ENCODE peak calls at places on chromosome 19, in five cellular contexts. One of them, this sample, is unnamed.

GRCh38 chr19:47068876-47069406 is 20.5 kb upstream of the TMEM160 start:
- DNase-seq in CD4-positive, alpha-beta T cell: no peak
- DNase-seq in ovary: no peak
- DNase-seq in uterus: no peak
- DNase-seq in mammary epithelial cell: no peak
- DNase-seq in this sample: no peak

GRCh38 chr19:49398931-49399330 is 10.9 kb downstream of the KASH5 start:
- DNase-seq in CD4-positive, alpha-beta T cell: no peak
- DNase-seq in ovary: no peak
- DNase-seq in uterus: no peak
- DNase-seq in mammary epithelial cell: no peak
- DNase-seq in this sample: no peak

GRCh38 chr19:48874309-48875135 is 2.3 kb downstream of the PPP1R15A start:
- DNase-seq in CD4-positive, alpha-beta T cell: no peak
- DNase-seq in ovary: peak
- DNase-seq in uterus: peak
- DNase-seq in mammary epithelial cell: peak
- DNase-seq in this sample: no peak

GRCh38 chr19:844300-844971 is 3.6 kb downstream of the PRTN3 start:
- DNase-seq in CD4-positive, alpha-beta T cell: no peak
- DNase-seq in ovary: no peak
- DNase-seq in uterus: no peak
- DNase-seq in mammary epithelial cell: no peak
- DNase-seq in this sample: no peak

GRCh38 chr19:45173816-45174215 is 4.2 kb downstream of the TRAPPC6A start:
- DNase-seq in CD4-positive, alpha-beta T cell: no peak
- DNase-seq in ovary: no peak
- DNase-seq in uterus: no peak
- DNase-seq in mammary epithelial cell: peak
- DNase-seq in this sample: no peak

GRCh38 chr19:1065606-1066109 is 1.3 kb upstream of the ARHGAP45 start:
- DNase-seq in CD4-positive, alpha-beta T cell: no peak
- DNase-seq in ovary: no peak
- DNase-seq in uterus: no peak
- DNase-seq in mammary epithelial cell: peak
- DNase-seq in this sample: no peak

GRCh38 chr19:46818812-46819211 is 30.4 kb upstream of the SLC1A5 start:
- DNase-seq in CD4-positive, alpha-beta T cell: no peak
- DNase-seq in ovary: no peak
- DNase-seq in uterus: no peak
- DNase-seq in mammary epithelial cell: no peak
- DNase-seq in this sample: no peak

GRCh38 chr19:16265890-16266585 is 58.6 kb upstream of the KLF2 start:
- DNase-seq in CD4-positive, alpha-beta T cell: no peak
- DNase-seq in ovary: no peak
- DNase-seq in uterus: no peak
- DNase-seq in mammary epithelial cell: no peak
- DNase-seq in this sample: no peak

GRCh38 chr19:8116437-8117293 is 32.7 kb downstream of the FBN3 start:
- DNase-seq in CD4-positive, alpha-beta T cell: no peak
- DNase-seq in ovary: no peak
- DNase-seq in uterus: no peak
- DNase-seq in mammary epithelial cell: no peak
- DNase-seq in this sample: no peak

GRCh38 chr19:29672933-29673336 is 7.7 kb downstream of the PLEKHF1 start:
- DNase-seq in CD4-positive, alpha-beta T cell: peak
- DNase-seq in ovary: no peak
- DNase-seq in uterus: no peak
- DNase-seq in mammary epithelial cell: no peak
- DNase-seq in this sample: no peak

GRCh38 chr19:3983936-3984583 is 1.2 kb downstream of the EEF2 start:
- DNase-seq in CD4-positive, alpha-beta T cell: no peak
- DNase-seq in ovary: peak
- DNase-seq in uterus: no peak
- DNase-seq in mammary epithelial cell: peak
- DNase-seq in this sample: peak

GRCh38 chr19:51600940-51601575 is 29.1 kb downstream of the SIGLEC5 start:
- DNase-seq in CD4-positive, alpha-beta T cell: no peak
- DNase-seq in ovary: no peak
- DNase-seq in uterus: no peak
- DNase-seq in mammary epithelial cell: no peak
- DNase-seq in this sample: no peak

GRCh38 chr19:1102407-1103106 is 1.2 kb upstream of the GPX4 start:
- DNase-seq in CD4-positive, alpha-beta T cell: no peak
- DNase-seq in ovary: peak
- DNase-seq in uterus: peak
- DNase-seq in mammary epithelial cell: peak
- DNase-seq in this sample: no peak

GRCh38 chr19:54180691-54181091 is 7.7 kb upstream of the TMC4 start:
- DNase-seq in CD4-positive, alpha-beta T cell: no peak
- DNase-seq in ovary: no peak
- DNase-seq in uterus: no peak
- DNase-seq in mammary epithelial cell: no peak
- DNase-seq in this sample: no peak

GRCh38 chr19:34507414-34508067 is 26.0 kb downstream of the WTIP start:
- DNase-seq in CD4-positive, alpha-beta T cell: no peak
- DNase-seq in ovary: no peak
- DNase-seq in uterus: no peak
- DNase-seq in mammary epithelial cell: no peak
- DNase-seq in this sample: no peak

GRCh38 chr19:29547361-29547960 is 21.7 kb downstream of the VSTM2B start:
- DNase-seq in CD4-positive, alpha-beta T cell: no peak
- DNase-seq in ovary: no peak
- DNase-seq in uterus: no peak
- DNase-seq in mammary epithelial cell: no peak
- DNase-seq in this sample: no peak

GRCh38 chr19:6020166-6020967 is 42.4 kb upstream of the RANBP3 start:
- DNase-seq in CD4-positive, alpha-beta T cell: no peak
- DNase-seq in ovary: no peak
- DNase-seq in uterus: no peak
- DNase-seq in mammary epithelial cell: no peak
- DNase-seq in this sample: no peak

GRCh38 chr19:5817218-5817617 is 12.4 kb downstream of the NRTN start:
- DNase-seq in CD4-positive, alpha-beta T cell: no peak
- DNase-seq in ovary: no peak
- DNase-seq in uterus: no peak
- DNase-seq in mammary epithelial cell: no peak
- DNase-seq in this sample: no peak

GRCh38 chr19:13172335-13173128 is 22.3 kb downstream of the IER2 start:
- DNase-seq in CD4-positive, alpha-beta T cell: peak
- DNase-seq in ovary: peak
- DNase-seq in uterus: peak
- DNase-seq in mammary epithelial cell: peak
- DNase-seq in this sample: no peak

GRCh38 chr19:45753548-45753947 is 15.5 kb downstream of the SIX5 start:
- DNase-seq in CD4-positive, alpha-beta T cell: no peak
- DNase-seq in ovary: no peak
- DNase-seq in uterus: no peak
- DNase-seq in mammary epithelial cell: no peak
- DNase-seq in this sample: peak

GRCh38 chr19:53308339-53308811 is 25.2 kb upstream of the ZNF845 start:
- DNase-seq in CD4-positive, alpha-beta T cell: no peak
- DNase-seq in ovary: no peak
- DNase-seq in uterus: no peak
- DNase-seq in mammary epithelial cell: no peak
- DNase-seq in this sample: no peak

GRCh38 chr19:46081928-46082727 is 41.3 kb upstream of the IGFL4 start:
- DNase-seq in CD4-positive, alpha-beta T cell: no peak
- DNase-seq in ovary: no peak
- DNase-seq in uterus: peak
- DNase-seq in mammary epithelial cell: peak
- DNase-seq in this sample: peak

GRCh38 chr19:38145627-38146026 is 78.4 kb downstream of the DPF1 start:
- DNase-seq in CD4-positive, alpha-beta T cell: no peak
- DNase-seq in ovary: no peak
- DNase-seq in uterus: no peak
- DNase-seq in mammary epithelial cell: no peak
- DNase-seq in this sample: no peak

GRCh38 chr19:38144667-38145066 is 79.4 kb downstream of the DPF1 start:
- DNase-seq in CD4-positive, alpha-beta T cell: no peak
- DNase-seq in ovary: no peak
- DNase-seq in uterus: no peak
- DNase-seq in mammary epithelial cell: no peak
- DNase-seq in this sample: no peak

GRCh38 chr19:38142176-38143035 is 81.6 kb downstream of the DPF1 start:
- DNase-seq in CD4-positive, alpha-beta T cell: no peak
- DNase-seq in ovary: peak
- DNase-seq in uterus: peak
- DNase-seq in mammary epithelial cell: peak
- DNase-seq in this sample: peak

GRCh38 chr19:38141108-38141507 is 82.9 kb downstream of the DPF1 start:
- DNase-seq in CD4-positive, alpha-beta T cell: no peak
- DNase-seq in ovary: no peak
- DNase-seq in uterus: no peak
- DNase-seq in mammary epithelial cell: no peak
- DNase-seq in this sample: no peak

GRCh38 chr19:38143847-38144246 is 80.2 kb downstream of the DPF1 start:
- DNase-seq in CD4-positive, alpha-beta T cell: no peak
- DNase-seq in ovary: no peak
- DNase-seq in uterus: no peak
- DNase-seq in mammary epithelial cell: no peak
- DNase-seq in this sample: no peak
- TF ChIP-seq CTCF in CD4-positive, alpha-beta T cell: no peak
- TF ChIP-seq CTCF in ovary: no peak
- TF ChIP-seq CTCF in uterus: no peak
- TF ChIP-seq CTCF in mammary epithelial cell: peak
- TF ChIP-seq CTCF in this sample: no peak

GRCh38 chr19:17305517-17306284 is at the start of gene MRPL34:
- DNase-seq in CD4-positive, alpha-beta T cell: peak
- DNase-seq in ovary: peak
- DNase-seq in uterus: peak
- DNase-seq in mammary epithelial cell: peak
- DNase-seq in this sample: peak
- TF ChIP-seq CTCF in CD4-positive, alpha-beta T cell: no peak
- TF ChIP-seq CTCF in ovary: peak
- TF ChIP-seq CTCF in uterus: peak
- TF ChIP-seq CTCF in mammary epithelial cell: peak
- TF ChIP-seq CTCF in this sample: peak

GRCh38 chr19:19028526-19028925 is 4.8 kb downstream of the SUGP2 start:
- DNase-seq in CD4-positive, alpha-beta T cell: no peak
- DNase-seq in ovary: no peak
- DNase-seq in uterus: no peak
- DNase-seq in mammary epithelial cell: no peak
- DNase-seq in this sample: no peak

GRCh38 chr19:19034204-19034624 is 811 bp downstream of the ARMC6 start:
- DNase-seq in CD4-positive, alpha-beta T cell: peak
- DNase-seq in ovary: no peak
- DNase-seq in uterus: no peak
- DNase-seq in mammary epithelial cell: peak
- DNase-seq in this sample: peak

GRCh38 chr19:19033176-19033425 is 216 bp downstream of the SUGP2 start:
- DNase-seq in CD4-positive, alpha-beta T cell: no peak
- DNase-seq in ovary: no peak
- DNase-seq in uterus: no peak
- DNase-seq in mammary epithelial cell: no peak
- DNase-seq in this sample: no peak

GRCh38 chr19:19032420-19033175 is 719 bp downstream of the SUGP2 start:
- DNase-seq in CD4-positive, alpha-beta T cell: peak
- DNase-seq in ovary: peak
- DNase-seq in uterus: peak
- DNase-seq in mammary epithelial cell: peak
- DNase-seq in this sample: peak

DNA sequence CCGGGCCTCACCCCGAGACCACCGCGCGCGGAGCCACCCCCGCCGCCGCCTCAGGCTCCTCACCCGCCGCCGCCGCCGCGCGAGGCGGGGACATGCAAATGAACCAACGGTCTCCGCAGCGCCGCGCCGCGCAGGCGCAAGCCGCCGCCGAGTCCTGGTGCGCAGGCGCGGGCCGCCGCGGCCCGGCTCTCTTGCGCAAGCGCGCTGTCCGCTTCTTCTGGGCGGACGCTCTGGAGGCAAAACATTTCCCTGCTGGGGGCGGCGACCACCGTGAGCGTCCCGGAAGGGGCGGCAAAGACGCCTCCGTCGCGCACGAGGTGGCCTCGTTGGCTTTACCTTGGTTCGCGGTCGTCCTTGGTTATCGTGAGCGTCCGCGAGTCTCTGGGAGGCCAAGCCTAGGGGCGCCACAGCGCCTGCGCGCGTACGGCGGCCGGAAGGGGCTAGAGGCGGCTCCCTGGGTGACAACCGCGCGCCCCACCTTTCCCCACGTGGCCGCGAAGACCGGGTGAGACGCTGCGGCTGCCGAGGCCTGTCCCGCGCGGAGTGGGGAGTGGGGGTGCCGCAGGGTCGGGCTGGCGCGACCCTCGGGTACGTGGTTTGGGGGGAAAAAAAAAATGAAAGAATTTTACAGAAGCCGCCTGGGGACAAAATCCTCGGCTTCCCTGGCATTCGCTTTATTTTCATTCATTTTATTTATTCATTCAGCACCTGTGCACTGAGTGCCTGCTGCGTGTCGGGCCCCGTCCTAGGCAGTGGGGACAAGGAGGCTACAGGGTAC is at the start of the genes ARMC6 and SUGP2:
- DNase-seq in CD4-positive, alpha-beta T cell: peak
- DNase-seq in ovary: peak
- DNase-seq in uterus: peak
- DNase-seq in mammary epithelial cell: peak
- DNase-seq in this sample: peak
- TF ChIP-seq CTCF in CD4-positive, alpha-beta T cell: no peak
- TF ChIP-seq CTCF in ovary: peak
- TF ChIP-seq CTCF in uterus: no peak
- TF ChIP-seq CTCF in mammary epithelial cell: no peak
- TF ChIP-seq CTCF in this sample: no peak

GRCh38 chr19:23788415-23788814 is 29.7 kb upstream of the ZNF681 start:
- DNase-seq in CD4-positive, alpha-beta T cell: no peak
- DNase-seq in ovary: no peak
- DNase-seq in uterus: no peak
- DNase-seq in mammary epithelial cell: no peak
- DNase-seq in this sample: no peak

GRCh38 chr19:23792784-23793183 is 34.1 kb upstream of the ZNF681 start:
- DNase-seq in CD4-positive, alpha-beta T cell: no peak
- DNase-seq in ovary: no peak
- DNase-seq in uterus: no peak
- DNase-seq in mammary epithelial cell: no peak
- DNase-seq in this sample: no peak

GRCh38 chr19:23787106-23787505 is 28.4 kb upstream of the ZNF681 start:
- DNase-seq in CD4-positive, alpha-beta T cell: no peak
- DNase-seq in ovary: no peak
- DNase-seq in uterus: no peak
- DNase-seq in mammary epithelial cell: peak
- DNase-seq in this sample: no peak

GRCh38 chr19:23789246-23789645 is 30.6 kb upstream of the ZNF681 start:
- DNase-seq in CD4-positive, alpha-beta T cell: no peak
- DNase-seq in ovary: no peak
- DNase-seq in uterus: no peak
- DNase-seq in mammary epithelial cell: peak
- DNase-seq in this sample: no peak

GRCh38 chr19:23790641-23791488 is 32.2 kb upstream of the ZNF681 start:
- DNase-seq in CD4-positive, alpha-beta T cell: no peak
- DNase-seq in ovary: no peak
- DNase-seq in uterus: no peak
- DNase-seq in mammary epithelial cell: no peak
- DNase-seq in this sample: no peak
- TF ChIP-seq CTCF in CD4-positive, alpha-beta T cell: no peak
- TF ChIP-seq CTCF in ovary: no peak
- TF ChIP-seq CTCF in uterus: no peak
- TF ChIP-seq CTCF in mammary epithelial cell: no peak
- TF ChIP-seq CTCF in this sample: no peak